ENCODE peak calls at places on chromosomes 11 and 22, in eight cellular contexts. J, F, O, S, R, W, L and M are unnamed samples.

GRCh38 chr22:40462195-40462988 is 92.0 kb downstream of the SGSM3 start:
- DNase-seq in R (no peak), S (no peak), O (no peak), L (no peak), J (no peak), F (no peak), W (peak), M (no peak)

GRCh38 chr11:28169816-28170215 is 61.6 kb downstream of the METTL15 start:
- DNase-seq in S (no peak), O (no peak), J (peak), F (no peak), W (no peak), R (no peak), L (no peak), M (no peak)

GRCh38 chr11:78256962-78257361 is 68.2 kb downstream of the USP35 start:
- DNase-seq in F (no peak), O (peak), J (peak), R (peak), W (no peak), S (peak), L (no peak), M (peak)

GRCh38 chr22:25404923-25405853 is 159.3 kb upstream of the GRK3 start:
- DNase-seq in J (peak), O (no peak), L (peak), W (peak), F (no peak), R (peak), S (peak), M (peak)

GRCh38 chr22:30185129-30185528 is 61.4 kb downstream of the LIF start:
- DNase-seq in W (no peak), R (no peak), O (no peak), L (no peak), S (no peak), F (no peak), J (no peak), M (no peak)

GRCh38 chr11:66981976-66982578 is 7.0 kb downstream of the C11orf86 start:
- DNase-seq in R (peak), O (peak), J (peak), S (peak), W (no peak), L (no peak), F (no peak), M (peak)

GRCh38 chr11:116719102-116719501 is 53.7 kb downstream of the BUD13 start:
- DNase-seq in S (no peak), R (no peak), J (no peak), F (no peak), W (no peak), O (no peak), L (no peak), M (no peak)

GRCh38 chr11:119483341-119483880 is 60.4 kb upstream of the THY1 start:
- DNase-seq in O (no peak), L (no peak), R (no peak), W (no peak), S (no peak), J (no peak), F (peak), M (no peak)

GRCh38 chr11:46547579-46547978 is 46.2 kb downstream of the AMBRA1 start:
- DNase-seq in S (no peak), R (no peak), W (no peak), L (no peak), J (no peak), F (no peak), O (no peak), M (no peak)

GRCh38 chr11:70078095-70078795 is at the start of gene ANO1:
- DNase-seq in O (no peak), F (peak), J (no peak), S (no peak), R (no peak), L (no peak), W (no peak), M (peak)

GRCh38 chr22:50627452-50627913 is 469 bp downstream of the ARSA start:
- DNase-seq in L (no peak), W (peak), J (no peak), F (no peak), R (no peak), O (no peak), S (no peak), M (no peak)

GRCh38 chr11:61327669-61328071 is 5.2 kb downstream of the DDB1 start:
- DNase-seq in F (no peak), J (peak), L (no peak), S (no peak), W (no peak), R (no peak), O (no peak), M (no peak)